ENCODE peak calls at places on chromosomes 5 and 9, in seven cellular contexts. V is SHP77; D is GM13976; F is NCI-H1930; B is stimulated activated CD4-positive, alpha-beta T cell treated with anti-CD3 and anti-CD28 coated beads, Interleukin-12 subunit alpha, Interleukin-12 subunit beta, amount 100 ng/mL, for 4 hours; H is activated naive CD8-positive, alpha-beta T cell treated with anti-CD3 and anti-CD28 coated beads, Interleukin-2, amount 10 ng/mL, durations not matched to agents 7 days and 5 days; Z is heart left ventricle. T is an unnamed sample.
A peak's percentile ranks its signal among the peaks of the same experiment; 100 is the strongest.

GRCh38 chr5:132753135-132753987 is 6.1 kb downstream of the CCNI2 start:
- DNase-seq in V (no peak), D (no peak), F (no peak), B (no peak), H (no peak), Z (no peak), T (no peak)

GRCh38 chr5:26343801-26344310 is 694.5 kb downstream of the CDH9 start:
- DNase-seq in V (no peak), D (no peak), F (no peak), B (no peak), H (no peak), Z (no peak), T (no peak)

GRCh38 chr5:125316386-125316785 is 569.9 kb upstream of the ZNF608 start:
- DNase-seq in V (no peak), D (no peak), F (no peak), B (no peak), H (no peak), Z (no peak), T (no peak)

GRCh38 chr9:120378680-120379079 is 201.3 kb downstream of the CDK5RAP2 start:
- DNase-seq in V (no peak), D (no peak), F (no peak), B (no peak), H (no peak), Z (no peak), T (no peak)

GRCh38 chr5:493758-494157 is 30.5 kb downstream of the SLC9A3 start:
- DNase-seq in V (no peak), D (no peak), F (no peak), B (no peak), H (no peak), Z (no peak), T (no peak)

GRCh38 chr9:117704024-117704575 is at the start of gene TLR4:
- DNase-seq in V (peak; percentile 8), D (no peak), F (no peak), B (no peak), H (no peak), Z (peak; percentile 82), T (peak; percentile 51)

GRCh38 chr9:96122255-96122654 is 179.7 kb downstream of the HSD17B3 start:
- DNase-seq in V (no peak), D (no peak), F (no peak), B (no peak), H (no peak), Z (no peak), T (no peak)

GRCh38 chr9:96258967-96259366 is 43.0 kb downstream of the HSD17B3 start:
- DNase-seq in V (no peak), D (no peak), F (no peak), B (no peak), H (no peak), Z (no peak), T (no peak)

GRCh38 chr9:136773386-136774044 is 9.2 kb upstream of the LCN15 start:
- DNase-seq in V (peak; percentile 54), D (peak; percentile 47), F (peak; percentile 41), B (no peak), H (peak; percentile 37), Z (no peak), T (no peak)

GRCh38 chr9:134317431-134318414 is 8.5 kb upstream of the RXRA start:
- DNase-seq in V (no peak), D (no peak), F (no peak), B (no peak), H (no peak), Z (peak; percentile 26), T (no peak)

GRCh38 chr9:135163023-135163780 is 75.7 kb downstream of the OLFM1 start:
- DNase-seq in V (no peak), D (no peak), F (no peak), B (no peak), H (no peak), Z (no peak), T (no peak)

GRCh38 chr9:135008416-135008815 is 79.1 kb upstream of the OLFM1 start:
- DNase-seq in V (no peak), D (no peak), F (no peak), B (no peak), H (no peak), Z (no peak), T (no peak)

GRCh38 chr5:157449011-157449723 is 10.8 kb upstream of the NIPAL4 start:
- DNase-seq in V (peak; percentile 19), D (no peak), F (no peak), B (no peak), H (no peak), Z (peak; percentile 82), T (no peak)

GRCh38 chr5:69493235-69493925 is 790 bp downstream of the OCLN start:
- DNase-seq in V (peak; percentile 5), D (peak; percentile 81), F (no peak), B (peak; percentile 6), H (peak; percentile 35), Z (no peak), T (no peak)

GRCh38 chr5:95712347-95712958 is 18.7 kb upstream of the RHOBTB3 start:
- DNase-seq in V (no peak), D (no peak), F (no peak), B (peak; percentile 16), H (no peak), Z (no peak), T (peak; percentile 53)

GRCh38 chr9:122356627-122357026 is 14.2 kb upstream of the PTGS1 start:
- DNase-seq in V (no peak), D (no peak), F (no peak), B (no peak), H (no peak), Z (no peak), T (no peak)

GRCh38 chr9:113623851-113624485 is 160.4 kb downstream of the RGS3 start:
- DNase-seq in V (no peak), D (no peak), F (no peak), B (no peak), H (no peak), Z (no peak), T (no peak)